ENCODE peak calls at places on chromosomes 3 and 15, in ten cellular contexts. U, X, V, Z, T, P, O, C, E and J are unnamed samples.

GRCh38 chr15:61327019-61327631 is 98.0 kb upstream of the RORA start:
- DNase-seq in Z (no peak), U (peak; percentile 78), O (no peak), V (no peak), C (peak; percentile 5), X (no peak), E (no peak), T (no peak), P (no peak), J (no peak)

GRCh38 chr3:24300949-24301348 is 193.7 kb downstream of the THRB start:
- DNase-seq in P (no peak), T (no peak), O (no peak), V (no peak), Z (no peak), C (no peak), U (no peak), X (no peak), E (no peak), J (no peak)

GRCh38 chr3:39809995-39810595 is 686 bp downstream of the MYRIP start:
- DNase-seq in V (no peak), E (no peak), X (peak; percentile 28), P (no peak), C (no peak), O (no peak), Z (no peak), T (no peak), U (no peak), J (no peak)

GRCh38 chr15:75339531-75340240 is 3.8 kb downstream of the COMMD4 start:
- DNase-seq in X (no peak), T (no peak), Z (no peak), U (no peak), C (no peak), V (no peak), P (no peak), E (no peak), O (no peak), J (no peak)

GRCh38 chr15:38829086-38829485 is 264.5 kb upstream of the RASGRP1 start:
- DNase-seq in O (no peak), C (no peak), V (no peak), E (no peak), X (no peak), P (no peak), Z (no peak), T (peak; percentile 53), U (no peak), J (no peak)

GRCh38 chr15:95872366-95872771 is 458.1 kb upstream of the NR2F2 start:
- DNase-seq in T (peak; percentile 69), E (no peak), P (no peak), C (peak; percentile 94), Z (no peak), O (no peak), X (peak; percentile 20), U (no peak), V (peak; percentile 91), J (no peak)

GRCh38 chr15:59190291-59190690 is 16.4 kb upstream of the LDHAL6B start:
- DNase-seq in C (no peak), P (no peak), T (no peak), X (no peak), E (no peak), V (peak; percentile 40), U (no peak), Z (no peak), O (no peak), J (no peak)

GRCh38 chr15:76976572-76977270 is 18.2 kb upstream of the PSTPIP1 start:
- DNase-seq in E (no peak), V (no peak), C (no peak), Z (no peak), P (peak; percentile 29), X (no peak), U (no peak), T (no peak), O (no peak), J (no peak)

GRCh38 chr3:162332344-162332743 is 835.7 kb downstream of the OTOL1 start:
- DNase-seq in X (no peak), Z (no peak), P (no peak), E (no peak), U (no peak), O (no peak), V (no peak), C (no peak), T (no peak), J (no peak)

GRCh38 chr15:68232937-68233336 is 3.4 kb upstream of the CLN6 start:
- DNase-seq in V (no peak), P (no peak), Z (no peak), O (no peak), U (no peak), T (no peak), X (no peak), E (no peak), C (no peak), J (no peak)

GRCh38 chr3:69162205-69162980 is 40.0 kb upstream of the LMOD3 start:
- DNase-seq in T (no peak), U (no peak), E (no peak), Z (no peak), P (no peak), V (no peak), O (no peak), C (no peak), X (no peak), J (no peak)

GRCh38 chr3:71511037-71511436 is 72.5 kb downstream of the FOXP1 start:
- DNase-seq in T (peak; percentile 70), O (no peak), C (peak; percentile 58), U (no peak), X (peak; percentile 75), E (no peak), V (peak; percentile 97), Z (no peak), P (no peak), J (no peak)

GRCh38 chr15:46131876-46132275 is 497.0 kb downstream of the SQOR start:
- DNase-seq in U (no peak), C (no peak), T (no peak), V (no peak), Z (no peak), P (no peak), E (no peak), X (no peak), O (no peak), J (no peak)

GRCh38 chr3:1380926-1381646 is 288.3 kb downstream of the CNTN6 start:
- DNase-seq in U (no peak), X (no peak), O (no peak), T (no peak), C (no peak), E (no peak), Z (no peak), V (no peak), P (no peak), J (no peak)

GRCh38 chr3:169041677-169042171 is 621.8 kb downstream of the MECOM start:
- DNase-seq in V (peak; percentile 63), E (no peak), X (peak; percentile 81), T (peak; percentile 80), O (no peak), P (no peak), C (peak; percentile 78), U (peak; percentile 6), Z (no peak), J (no peak)

GRCh38 chr15:57861805-57862586 is 155.5 kb downstream of the POLR2M start:
- DNase-seq in E (no peak), V (peak; percentile 89), U (no peak), P (no peak), Z (no peak), C (peak; percentile 54), O (no peak), T (peak; percentile 66), X (no peak), J (no peak)

GRCh38 chr3:20931834-20932233 is 745.8 kb upstream of the SGO1 start:
- DNase-seq in Z (no peak), V (no peak), E (no peak), O (no peak), C (no peak), T (no peak), X (no peak), U (no peak), P (no peak), J (no peak)

GRCh38 chr15:67803996-67804843 is 21.1 kb upstream of the SKOR1 start:
- DNase-seq in V (no peak), C (no peak), P (no peak), T (no peak), Z (no peak), O (no peak), X (peak; percentile 83), U (no peak), E (no peak), J (peak; percentile 14)

GRCh38 chr3:72153477-72154314 is 368.7 kb upstream of the PROK2 start:
- DNase-seq in Z (no peak), O (no peak), T (no peak), P (no peak), U (no peak), C (no peak), E (no peak), X (no peak), V (no peak), J (no peak)

GRCh38 chr15:59687831-59688230 is 1.3 kb downstream of the BNIP2 start:
- DNase-seq in T (peak; percentile 56), U (no peak), O (no peak), X (no peak), E (no peak), Z (no peak), P (no peak), C (peak; percentile 47), V (peak; percentile 55), J (no peak)

GRCh38 chr15:92393287-92393993 is at the start of gene ST8SIA2:
- DNase-seq in E (no peak), U (peak; percentile 37), C (no peak), O (peak; percentile 76), X (peak; percentile 83), P (peak; percentile 17), V (peak; percentile 2), T (no peak), Z (no peak), J (no peak)

GRCh38 chr15:40743921-40744809 is 10.9 kb downstream of the RMDN3 start:
- DNase-seq in U (no peak), O (no peak), E (peak; percentile 63), T (peak; percentile 70), P (peak; percentile 71), X (peak; percentile 41), Z (no peak), V (peak; percentile 73), C (peak; percentile 93), J (no peak)

GRCh38 chr15:73319460-73320245 is 49.1 kb downstream of the HCN4 start:
- DNase-seq in E (no peak), X (no peak), U (no peak), C (no peak), V (no peak), O (no peak), Z (no peak), T (no peak), P (no peak), J (no peak)

GRCh38 chr3:171284308-171285075 is 175.7 kb downstream of the TNIK start:
- DNase-seq in T (peak; percentile 93), C (peak; percentile 93), U (no peak), X (peak; percentile 85), V (peak; percentile 97), Z (no peak), O (no peak), P (no peak), E (no peak), J (no peak)

GRCh38 chr3:123385981-123386380 is 62.9 kb downstream of the ADCY5 start:
- DNase-seq in C (peak; percentile 12), T (peak; percentile 16), P (no peak), X (no peak), V (peak; percentile 55), U (no peak), O (no peak), E (no peak), Z (no peak), J (no peak)

GRCh38 chr3:36733162-36733696 is 31.1 kb downstream of the DCLK3 start:
- DNase-seq in E (no peak), P (no peak), X (peak; percentile 58), V (peak; percentile 39), C (no peak), T (no peak), O (no peak), U (no peak), Z (no peak), J (no peak)

GRCh38 chr3:113947372-113948014 is at the start of gene ZDHHC23:
- DNase-seq in C (peak; percentile 37), E (peak; percentile 70), V (peak; percentile 59), P (peak; percentile 66), U (peak; percentile 78), Z (peak; percentile 63), O (peak; percentile 22), X (peak; percentile 69), T (peak; percentile 48), J (no peak)

GRCh38 chr3:43394071-43394501 is 107.7 kb downstream of the SNRK start:
- DNase-seq in Z (no peak), O (no peak), X (peak; percentile 37), V (peak; percentile 89), E (no peak), P (no peak), C (no peak), U (no peak), T (peak; percentile 93), J (no peak)